ENCODE peak calls at places on chromosomes 11 and 22, in four cellular contexts. One of them, this sample, is unnamed.
A peak's percentile ranks its signal among the peaks of the same experiment; 100 is the strongest.

GRCh38 chr11:59207988-59208432 is 4.7 kb downstream of the MPEG1 start:
- DNase-seq in A549: peak; percentile 17
- DNase-seq in K562: peak; percentile 56
- DNase-seq in endothelial cell of umbilical vein: peak; percentile 41
- DNase-seq in this sample: peak; percentile 48

GRCh38 chr22:42820075-42820763 is 36.9 kb downstream of the ARFGAP3 start:
- DNase-seq in A549: no peak
- DNase-seq in K562: peak; percentile 37
- DNase-seq in endothelial cell of umbilical vein: peak; percentile 63
- DNase-seq in this sample: peak; percentile 23

GRCh38 chr11:11022126-11022730 is 164.4 kb upstream of the ZBED5 start:
- DNase-seq in A549: peak; percentile 55
- DNase-seq in K562: peak; percentile 43
- DNase-seq in endothelial cell of umbilical vein: peak; percentile 29
- DNase-seq in this sample: peak; percentile 25

GRCh38 chr11:33885338-33886005 is 6.4 kb downstream of the LMO2 start:
- DNase-seq in A549: no peak
- DNase-seq in K562: peak; percentile 90
- DNase-seq in endothelial cell of umbilical vein: no peak
- DNase-seq in this sample: peak; percentile 90

GRCh38 chr22:24133187-24133965 is 47.9 kb upstream of the SUSD2 start:
- DNase-seq in A549: no peak
- DNase-seq in K562: no peak
- DNase-seq in endothelial cell of umbilical vein: no peak
- DNase-seq in this sample: peak; percentile 49

GRCh38 chr11:118084247-118084646 is 2.5 kb downstream of the SMIM35 start:
- DNase-seq in A549: no peak
- DNase-seq in K562: no peak
- DNase-seq in endothelial cell of umbilical vein: no peak
- DNase-seq in this sample: peak; percentile 95

GRCh38 chr11:130781906-130782305 is 134.4 kb downstream of the SNX19 start:
- DNase-seq in A549: peak; percentile 9
- DNase-seq in K562: no peak
- DNase-seq in endothelial cell of umbilical vein: peak; percentile 14
- DNase-seq in this sample: no peak

GRCh38 chr11:67389477-67389876 is 2.3 kb upstream of the RAD9A start:
- DNase-seq in A549: peak; percentile 75
- DNase-seq in K562: peak; percentile 77
- DNase-seq in endothelial cell of umbilical vein: no peak
- DNase-seq in this sample: peak; percentile 64

GRCh38 chr11:30172872-30173271 is 57.9 kb upstream of the FSHB start:
- DNase-seq in A549: no peak
- DNase-seq in K562: no peak
- DNase-seq in endothelial cell of umbilical vein: no peak
- DNase-seq in this sample: no peak

GRCh38 chr11:88089134-88089533 is 86.1 kb downstream of the RAB38 start:
- DNase-seq in A549: no peak
- DNase-seq in K562: no peak
- DNase-seq in endothelial cell of umbilical vein: no peak
- DNase-seq in this sample: peak; percentile 68

GRCh38 chr11:65793625-65794400 is 7.0 kb downstream of the OVOL1 start:
- DNase-seq in A549: no peak
- DNase-seq in K562: no peak
- DNase-seq in endothelial cell of umbilical vein: no peak
- DNase-seq in this sample: no peak

GRCh38 chr22:45537734-45538181 is 35.1 kb downstream of the FBLN1 start:
- DNase-seq in A549: no peak
- DNase-seq in K562: no peak
- DNase-seq in endothelial cell of umbilical vein: no peak
- DNase-seq in this sample: peak; percentile 11

GRCh38 chr22:44926491-44927415 is 83.1 kb downstream of the PHF21B start:
- DNase-seq in A549: no peak
- DNase-seq in K562: no peak
- DNase-seq in endothelial cell of umbilical vein: no peak
- DNase-seq in this sample: no peak

GRCh38 chr22:36467042-36467810 is 14.2 kb downstream of the TXN2 start:
- DNase-seq in A549: no peak
- DNase-seq in K562: no peak
- DNase-seq in endothelial cell of umbilical vein: no peak
- DNase-seq in this sample: peak; percentile 89

GRCh38 chr22:29396126-29396525 is 7.8 kb upstream of the AP1B1 start:
- DNase-seq in A549: no peak
- DNase-seq in K562: no peak
- DNase-seq in endothelial cell of umbilical vein: no peak
- DNase-seq in this sample: no peak

GRCh38 chr11:13463779-13464290 is 813 bp upstream of the BTBD10 start:
- DNase-seq in A549: peak; percentile 16
- DNase-seq in K562: peak; percentile 34
- DNase-seq in endothelial cell of umbilical vein: no peak
- DNase-seq in this sample: peak; percentile 44

GRCh38 chr11:131923309-131923708 is 552.9 kb downstream of the NTM start:
- DNase-seq in A549: no peak
- DNase-seq in K562: no peak
- DNase-seq in endothelial cell of umbilical vein: no peak
- DNase-seq in this sample: no peak

GRCh38 chr11:933002-933820 is 7.5 kb downstream of the AP2A2 start:
- DNase-seq in A549: no peak
- DNase-seq in K562: no peak
- DNase-seq in endothelial cell of umbilical vein: no peak
- DNase-seq in this sample: no peak

GRCh38 chr11:70243912-70244652 is 26.4 kb upstream of the PPFIA1 start:
- DNase-seq in A549: peak; percentile 89
- DNase-seq in K562: no peak
- DNase-seq in endothelial cell of umbilical vein: no peak
- DNase-seq in this sample: no peak

GRCh38 chr11:44950625-44951472 is at the start of gene TP53I11:
- DNase-seq in A549: peak; percentile 53
- DNase-seq in K562: peak; percentile 58
- DNase-seq in endothelial cell of umbilical vein: peak; percentile 77
- DNase-seq in this sample: peak; percentile 92

GRCh38 chr11:45390407-45390806 is 104.3 kb upstream of the SYT13 start:
- DNase-seq in A549: no peak
- DNase-seq in K562: no peak
- DNase-seq in endothelial cell of umbilical vein: no peak
- DNase-seq in this sample: peak; percentile 79

GRCh38 chr22:17234144-17234623 is 14.9 kb upstream of the ADA2 start:
- DNase-seq in A549: no peak
- DNase-seq in K562: no peak
- DNase-seq in endothelial cell of umbilical vein: no peak
- DNase-seq in this sample: no peak

GRCh38 chr11:106854429-106854828 is 163.8 kb downstream of the GUCY1A2 start:
- DNase-seq in A549: no peak
- DNase-seq in K562: no peak
- DNase-seq in endothelial cell of umbilical vein: no peak
- DNase-seq in this sample: no peak

GRCh38 chr11:27894552-27894951 is 194.3 kb upstream of the BDNF start:
- DNase-seq in A549: no peak
- DNase-seq in K562: no peak
- DNase-seq in endothelial cell of umbilical vein: no peak
- DNase-seq in this sample: peak; percentile 71

DNA sequence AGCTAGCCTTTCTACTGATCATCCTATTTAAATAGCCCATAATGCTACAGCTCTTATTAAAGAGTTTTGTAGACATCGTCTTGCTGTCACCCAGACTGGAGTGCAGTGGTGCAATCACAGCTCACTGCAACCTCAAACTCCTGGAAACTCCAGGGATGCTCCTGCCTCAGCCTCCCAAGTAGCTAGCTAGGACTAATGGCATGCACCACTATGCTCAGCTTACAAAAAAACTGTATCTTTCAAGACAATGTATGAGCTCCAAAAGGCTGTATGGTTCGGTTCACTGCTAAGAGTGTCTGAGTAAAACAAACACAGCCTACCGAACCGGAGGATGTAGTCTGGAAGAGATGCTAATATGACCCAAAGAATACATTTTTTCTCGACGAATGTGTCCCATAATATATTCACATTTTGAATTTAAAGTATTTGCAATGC is 2.6 kb downstream of the TAF1D start:
- DNase-seq in A549: no peak
- DNase-seq in K562: no peak
- DNase-seq in endothelial cell of umbilical vein: peak; percentile 23
- DNase-seq in this sample: peak; percentile 41
- TF ChIP-seq POLR2A in A549: no peak
- TF ChIP-seq POLR2A in K562: peak; percentile 11
- TF ChIP-seq POLR2A in endothelial cell of umbilical vein: peak; percentile 23
- TF ChIP-seq POLR2A in this sample: peak; percentile 19

DNA sequence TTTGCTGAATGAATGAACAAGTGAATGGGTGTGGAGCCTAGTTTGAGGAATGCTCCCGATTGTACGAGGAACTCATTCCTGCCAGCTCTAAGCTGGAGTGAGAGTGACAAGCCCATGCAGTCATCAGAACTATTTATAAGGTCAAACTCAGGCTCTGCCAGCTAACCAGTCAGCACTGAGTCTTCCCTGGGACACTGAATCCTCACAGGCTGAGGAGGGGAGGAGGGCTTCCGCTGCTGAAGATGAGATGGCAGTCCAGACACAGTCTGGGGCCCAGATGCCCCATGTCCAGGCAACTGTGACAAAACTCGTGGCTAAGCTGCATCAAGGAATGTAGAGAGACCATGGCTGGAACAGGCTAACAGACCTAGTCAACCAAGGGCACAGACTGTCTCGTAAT is 4.0 kb downstream of the LRP4 start:
- DNase-seq in A549: no peak
- DNase-seq in K562: no peak
- DNase-seq in endothelial cell of umbilical vein: no peak
- DNase-seq in this sample: no peak
- TF ChIP-seq MYC in A549: no peak
- TF ChIP-seq MYC in K562: no peak
- TF ChIP-seq MYC in endothelial cell of umbilical vein: no peak
- TF ChIP-seq MYC in this sample: no peak

GRCh38 chr22:47626428-47627390 is 864.3 kb downstream of the TBC1D22A start:
- DNase-seq in A549: no peak
- DNase-seq in K562: peak; percentile 39
- DNase-seq in endothelial cell of umbilical vein: no peak
- DNase-seq in this sample: no peak
- TF ChIP-seq CTCF in A549: no peak
- TF ChIP-seq CTCF in K562: peak; percentile 45
- TF ChIP-seq CTCF in endothelial cell of umbilical vein: no peak
- TF ChIP-seq CTCF in this sample: no peak

GRCh38 chr22:35328472-35328885 is 28.8 kb downstream of the TOM1 start:
- DNase-seq in A549: no peak
- DNase-seq in K562: no peak
- DNase-seq in endothelial cell of umbilical vein: peak; percentile 40
- DNase-seq in this sample: peak; percentile 88
- TF ChIP-seq POLR2A in A549: no peak
- TF ChIP-seq POLR2A in K562: no peak
- TF ChIP-seq POLR2A in endothelial cell of umbilical vein: no peak
- TF ChIP-seq POLR2A in this sample: no peak

DNA sequence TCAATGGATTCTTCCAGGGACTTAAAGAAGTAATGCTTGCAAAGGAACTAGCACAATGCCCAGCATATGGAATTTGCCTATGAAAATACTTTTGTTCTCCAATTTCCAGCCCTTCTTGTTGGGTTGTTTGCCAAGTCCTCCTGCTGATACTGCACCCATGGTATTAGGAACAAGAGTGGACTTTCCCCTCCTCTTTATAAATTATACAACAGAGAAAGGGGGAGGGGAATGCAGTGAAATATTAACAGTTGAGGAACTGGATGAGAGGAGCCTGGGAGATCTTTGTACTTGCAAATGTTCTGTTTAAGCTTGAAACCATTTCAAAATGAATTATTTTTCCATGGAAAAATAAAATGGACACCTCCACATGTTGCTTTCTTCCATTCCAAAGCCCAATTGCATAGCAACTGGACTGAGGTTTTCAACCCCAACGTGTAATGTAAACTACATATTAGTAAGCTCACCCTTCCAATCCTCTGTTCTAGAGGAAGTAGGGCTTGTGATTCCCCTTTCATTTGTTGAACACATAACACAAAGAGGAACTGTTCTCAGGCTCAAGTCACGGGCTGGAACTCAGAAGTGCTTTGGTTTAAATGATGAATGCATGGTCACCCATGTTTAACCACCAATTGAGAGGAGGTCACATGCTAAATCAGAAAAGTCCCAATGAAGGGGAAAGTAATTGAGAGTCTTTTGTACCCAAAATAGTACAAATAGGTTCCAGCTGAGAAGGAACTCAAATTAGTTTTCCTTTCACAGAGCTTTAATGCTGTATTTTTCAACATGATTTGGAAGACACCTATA is 66.2 kb upstream of the ZC3H12C start:
- DNase-seq in A549: no peak
- DNase-seq in K562: no peak
- DNase-seq in endothelial cell of umbilical vein: no peak
- DNase-seq in this sample: peak; percentile 9
- TF ChIP-seq MYC in A549: no peak
- TF ChIP-seq MYC in K562: no peak
- TF ChIP-seq MYC in endothelial cell of umbilical vein: no peak
- TF ChIP-seq MYC in this sample: no peak

DNA sequence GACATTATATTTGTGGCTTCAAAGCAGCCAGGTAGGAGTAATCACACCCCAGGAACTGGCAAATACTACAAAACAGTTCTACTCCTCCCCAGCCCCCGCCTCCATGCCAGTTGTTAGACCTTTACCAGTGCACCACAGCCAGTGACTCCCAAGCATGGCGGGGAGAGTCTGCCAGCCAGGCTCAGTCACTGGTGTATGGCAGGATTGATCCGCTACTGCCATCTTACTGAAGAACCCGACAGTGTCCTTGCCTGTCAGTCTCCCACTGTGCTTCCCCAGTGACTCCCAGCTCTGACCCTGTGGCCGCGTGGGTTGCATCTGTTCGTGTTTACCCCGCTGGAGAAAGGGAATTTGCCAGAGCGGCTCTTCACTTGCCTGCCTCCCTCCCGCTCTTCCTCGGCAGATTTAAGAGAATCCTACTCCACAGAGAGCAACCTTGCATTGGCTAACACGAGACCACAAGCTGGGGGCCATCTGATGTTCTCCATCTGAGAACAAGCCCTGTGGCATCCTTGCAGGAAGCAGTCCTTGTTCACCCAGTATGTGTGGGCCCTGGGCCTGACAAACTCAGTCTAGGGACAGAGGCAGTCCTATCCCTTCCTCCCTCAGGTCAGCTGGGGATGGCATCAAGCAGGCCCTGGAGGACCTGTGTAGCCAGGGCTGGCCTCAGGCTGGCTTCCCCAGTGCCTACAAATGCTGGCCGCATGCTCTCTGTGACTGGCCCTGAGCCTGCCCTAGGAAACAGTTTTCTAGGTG is 33.1 kb downstream of the GNAZ start:
- DNase-seq in A549: no peak
- DNase-seq in K562: no peak
- DNase-seq in endothelial cell of umbilical vein: no peak
- DNase-seq in this sample: no peak
- TF ChIP-seq CTCF in A549: no peak
- TF ChIP-seq CTCF in K562: no peak
- TF ChIP-seq CTCF in endothelial cell of umbilical vein: no peak
- TF ChIP-seq CTCF in this sample: no peak

GRCh38 chr11:114059278-114059983 is at the start of gene ZBTB16:
- DNase-seq in A549: no peak
- DNase-seq in K562: peak; percentile 21
- DNase-seq in endothelial cell of umbilical vein: peak; percentile 83
- DNase-seq in this sample: peak; percentile 94
- TF ChIP-seq POLR2A in A549: no peak
- TF ChIP-seq POLR2A in K562: no peak
- TF ChIP-seq POLR2A in endothelial cell of umbilical vein: no peak
- TF ChIP-seq POLR2A in this sample: peak; percentile 56